ENCODE peak calls at places on chromosomes 5 and 9, in six cellular contexts. Q is aorta, D is ureter, H is dorsolateral prefrontal cortex, M is nephron progenitor cell, G is H54. V is an unnamed sample.

GRCh38 chr5:14644623-14645237 is 19.8 kb upstream of the OTULIN start:
- DNase-seq in Q (no peak), D (no peak), H (no peak), M (no peak), G (no peak), V (no peak)

GRCh38 chr5:175385691-175386360 is 58.2 kb downstream of the DRD1 start:
- DNase-seq in Q (no peak), D (no peak), H (no peak), M (no peak), G (no peak), V (no peak)

GRCh38 chr5:173514666-173515065 is 101.8 kb downstream of the BOD1 start:
- DNase-seq in Q (no peak), D (no peak), H (no peak), M (no peak), G (no peak), V (no peak)

GRCh38 chr9:21504894-21505293 is 22.8 kb upstream of the IFNE start:
- DNase-seq in Q (no peak), D (no peak), H (no peak), M (no peak), G (no peak), V (no peak)

GRCh38 chr9:137073992-137074399 is 3.3 kb upstream of the UAP1L1 start:
- DNase-seq in Q (no peak), D (no peak), H (no peak), M (no peak), G (no peak), V (no peak)

GRCh38 chr9:2745560-2746380 is 28.5 kb downstream of the KCNV2 start:
- DNase-seq in Q (no peak), D (no peak), H (no peak), M (peak), G (no peak), V (peak)

GRCh38 chr9:119284587-119285337 is 84.5 kb downstream of the BRINP1 start:
- DNase-seq in Q (no peak), D (no peak), H (no peak), M (no peak), G (no peak), V (no peak)

GRCh38 chr5:180690562-180690961 is 41.2 kb upstream of the FLT4 start:
- DNase-seq in Q (no peak), D (no peak), H (no peak), M (no peak), G (no peak), V (peak)

GRCh38 chr9:3385871-3386270 is 139.9 kb downstream of the RFX3 start:
- DNase-seq in Q (no peak), D (no peak), H (no peak), M (no peak), G (no peak), V (no peak)

GRCh38 chr5:73668422-73669116 is 42.6 kb downstream of the ARHGEF28 start:
- DNase-seq in Q (no peak), D (no peak), H (no peak), M (no peak), G (no peak), V (no peak)

GRCh38 chr9:136773386-136774044 is 9.2 kb upstream of the LCN15 start:
- DNase-seq in Q (peak), D (no peak), H (peak), M (no peak), G (no peak), V (peak)

GRCh38 chr9:17833846-17834245 is 255.0 kb downstream of the SH3GL2 start:
- DNase-seq in Q (no peak), D (no peak), H (no peak), M (no peak), G (no peak), V (no peak)

GRCh38 chr9:80649001-80649420 is 1040.3 kb downstream of the TLE1 start:
- DNase-seq in Q (no peak), D (no peak), H (no peak), M (no peak), G (peak), V (no peak)

V was measured in NCI-H82.